ENCODE peak calls at places on chromosomes 11 and 22, in seven cellular contexts. A is colonic mucosa; C is effector memory CD4-positive, alpha-beta T cell; U is CD8-positive, alpha-beta memory T cell; P is aorta; L is heart left ventricle; D is Peyer's patch. J is an unnamed sample.

GRCh38 chr11:12518606-12519385 is 141.4 kb downstream of the PARVA start:
- DNase-seq in U (no peak), C (no peak), P (no peak), A (no peak), D (no peak), L (no peak), J (no peak)

GRCh38 chr11:36088234-36088975 is 144.5 kb downstream of the LDLRAD3 start:
- DNase-seq in D (no peak), L (no peak), C (no peak), A (no peak), U (no peak), P (no peak), J (no peak)

GRCh38 chr11:95218149-95218548 is 12.9 kb downstream of the SESN3 start:
- DNase-seq in L (no peak), U (no peak), D (no peak), A (no peak), P (no peak), C (no peak), J (no peak)

GRCh38 chr11:3156661-3157311 is 8.3 kb downstream of the OSBPL5 start:
- DNase-seq in P (peak; percentile 43), L (peak; percentile 20), A (no peak), D (no peak), C (no peak), U (no peak), J (no peak)

GRCh38 chr11:66685276-66686099 is 7.8 kb upstream of the RBM4B start:
- DNase-seq in C (no peak), D (no peak), A (no peak), L (no peak), U (no peak), P (no peak), J (no peak)

GRCh38 chr11:57469268-57469667 is 8.9 kb downstream of the RTN4RL2 start:
- DNase-seq in D (no peak), C (no peak), A (no peak), P (no peak), L (no peak), U (no peak), J (no peak)

GRCh38 chr11:104873252-104873651 is 25.0 kb downstream of the CASP12 start:
- DNase-seq in C (no peak), U (no peak), L (no peak), D (no peak), A (no peak), P (no peak), J (peak; percentile 28)

GRCh38 chr22:44628856-44629255 is 73.1 kb upstream of the PRR5 start:
- DNase-seq in C (no peak), U (no peak), A (no peak), P (no peak), D (no peak), L (no peak), J (no peak)

GRCh38 chr22:37817705-37818311 is 5.4 kb upstream of the GALR3 start:
- DNase-seq in C (peak; percentile 69), D (peak; percentile 76), A (peak; percentile 89), L (peak; percentile 88), P (peak; percentile 86), U (peak; percentile 78), J (peak; percentile 95)

GRCh38 chr11:116600930-116601329 is 171.9 kb downstream of the BUD13 start:
- DNase-seq in L (no peak), C (no peak), U (no peak), D (no peak), P (no peak), A (no peak), J (no peak)

GRCh38 chr11:27717377-27717776 is 17.1 kb upstream of the BDNF start:
- DNase-seq in L (no peak), U (no peak), D (no peak), P (no peak), C (no peak), A (no peak), J (no peak)

GRCh38 chr11:11987503-11988022 is 20.9 kb downstream of the DKK3 start:
- DNase-seq in L (no peak), C (no peak), A (no peak), D (no peak), U (no peak), P (no peak), J (no peak)

GRCh38 chr11:64124147-64124546 is 41.8 kb downstream of the MACROD1 start:
- DNase-seq in C (no peak), U (no peak), D (no peak), A (no peak), P (no peak), L (no peak), J (no peak)

GRCh38 chr22:36636916-36637315 is 66.6 kb downstream of the CACNG2 start:
- DNase-seq in C (no peak), U (no peak), A (no peak), P (no peak), D (no peak), L (no peak), J (no peak)

GRCh38 chr22:20095521-20095920 is 15.5 kb downstream of the DGCR8 start:
- DNase-seq in P (peak; percentile 6), A (no peak), U (no peak), D (no peak), C (no peak), L (no peak), J (no peak)

GRCh38 chr11:121298770-121299169 is 6.2 kb downstream of the SC5D start:
- DNase-seq in L (no peak), P (no peak), U (no peak), D (no peak), A (no peak), C (no peak), J (no peak)

GRCh38 chr22:20427945-20428417 is 9.6 kb downstream of the SCARF2 start:
- DNase-seq in U (no peak), P (peak; percentile 30), L (no peak), C (no peak), D (no peak), A (no peak), J (peak; percentile 31)

GRCh38 chr22:21009638-21010425 is 5.1 kb upstream of the P2RX6 start:
- DNase-seq in C (no peak), D (no peak), A (peak; percentile 30), U (no peak), P (no peak), L (no peak), J (no peak)

GRCh38 chr22:49785841-49786451 is 41.7 kb downstream of the BRD1 start:
- DNase-seq in A (no peak), U (no peak), D (no peak), C (no peak), P (no peak), L (no peak), J (peak; percentile 43)

GRCh38 chr22:49784987-49785614 is 42.6 kb downstream of the BRD1 start:
- DNase-seq in A (no peak), D (no peak), C (no peak), U (no peak), P (no peak), L (no peak), J (no peak)

GRCh38 chr22:49788492-49788891 is 39.2 kb downstream of the BRD1 start:
- DNase-seq in C (no peak), D (no peak), U (no peak), L (peak; percentile 87), P (peak; percentile 90), A (peak; percentile 46), J (peak; percentile 63)

GRCh38 chr22:49787861-49788260 is 39.8 kb downstream of the BRD1 start:
- DNase-seq in L (no peak), D (no peak), C (no peak), P (no peak), A (no peak), U (no peak), J (peak; percentile 32)

DNA sequence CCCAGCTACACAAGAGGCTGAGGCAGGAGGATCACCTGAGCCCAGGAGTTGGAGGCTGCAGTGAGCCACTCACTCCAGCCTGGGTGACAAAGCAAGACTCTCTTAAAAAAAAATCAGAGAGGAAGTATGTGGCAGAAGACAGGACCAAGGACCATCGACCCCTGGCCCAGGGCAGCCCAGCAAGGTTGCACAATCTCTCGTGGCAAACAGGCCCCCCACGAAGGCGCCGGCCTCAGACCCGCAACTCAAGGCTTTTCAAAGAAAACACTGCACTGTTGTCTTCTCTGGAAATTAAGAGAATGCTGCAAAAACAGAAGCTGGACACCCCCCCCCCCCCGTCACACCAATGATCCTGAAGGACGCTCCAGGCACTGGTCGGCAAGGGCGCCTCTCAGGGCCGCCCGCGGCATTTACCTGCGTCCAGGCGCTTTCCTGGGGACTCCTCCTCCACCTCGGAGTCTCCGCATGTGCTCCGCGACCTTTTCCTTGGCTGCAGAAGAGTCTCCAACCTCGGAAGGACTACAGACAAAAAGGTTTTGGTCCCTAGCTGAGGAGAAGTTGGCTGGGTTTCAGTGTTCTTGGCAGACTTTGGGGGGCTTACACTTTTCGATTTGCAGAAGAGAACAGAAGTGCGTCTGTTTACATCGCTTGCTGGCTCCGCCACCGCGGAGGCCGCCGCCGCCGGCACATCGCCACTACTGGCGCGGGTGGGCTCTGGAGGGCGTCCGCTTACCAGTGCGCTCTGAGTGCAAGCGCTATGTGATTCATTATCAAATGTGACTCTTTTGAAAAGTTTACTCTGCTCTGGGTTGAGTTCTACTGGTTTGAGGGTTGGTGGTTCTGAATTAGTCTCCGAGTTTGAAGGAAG is 40.5 kb downstream of the BRD1 start:
- DNase-seq in D (no peak), A (no peak), U (no peak), L (no peak), C (no peak), P (no peak), J (peak; percentile 53)
- H3K36me3 ChIP-seq in D (no peaks in the 10 kb centered on the region), A (peaks cover 6% of the 10 kb centered on the region), U (peaks cover 18% of the 10 kb centered on the region), L (peaks cover 54% of the 10 kb centered on the region), C (peaks cover 50% of the 10 kb centered on the region), P (peaks cover 5% of the 10 kb centered on the region), J (no peaks in the 10 kb centered on the region)

GRCh38 chr11:1867381-1867780 is 14.5 kb downstream of the LSP1 start:
- DNase-seq in L (peak; percentile 18), U (no peak), A (no peak), C (no peak), P (no peak), D (no peak), J (peak; percentile 33)
- H3K4me1 ChIP-seq in L (peaks cover 32% of the 10 kb centered on the region), U (peaks cover 56% of the 10 kb centered on the region), A (no peaks in the 10 kb centered on the region), C (peaks cover 75% of the 10 kb centered on the region), P (peaks cover 3% of the 10 kb centered on the region), D (peaks cover 10% of the 10 kb centered on the region), J (peaks cover 51% of the 10 kb centered on the region)

DNA sequence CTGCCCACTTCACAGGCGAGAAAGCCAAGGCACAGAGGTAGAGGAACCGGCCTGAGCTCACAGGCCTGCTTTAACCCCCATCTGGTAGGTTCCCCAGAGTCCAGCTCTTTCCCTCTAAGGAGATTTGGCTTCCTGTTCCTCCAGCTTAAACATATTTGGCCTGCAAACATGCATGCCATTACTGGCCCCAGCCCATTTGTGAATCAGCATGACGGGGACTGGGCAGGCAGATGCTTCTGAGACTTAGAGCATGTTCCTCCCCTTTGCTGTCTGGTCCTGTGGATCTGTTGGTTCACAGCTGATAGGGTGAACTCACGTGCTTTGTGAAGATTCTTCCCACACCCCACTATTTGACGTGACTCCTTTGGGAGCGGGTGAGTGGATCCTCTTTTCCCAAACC is 12.6 kb downstream of the CHST1 start:
- DNase-seq in C (no peak), P (peak; percentile 51), L (no peak), A (peak; percentile 7), U (no peak), D (no peak), J (no peak)
- H3K27ac ChIP-seq in C (no peak overlapping the region), P (no peak overlapping the region), L (no peak overlapping the region), A (no peak overlapping the region), U (no peak overlapping the region), D (no peak overlapping the region), J (no peak overlapping the region)

DNA sequence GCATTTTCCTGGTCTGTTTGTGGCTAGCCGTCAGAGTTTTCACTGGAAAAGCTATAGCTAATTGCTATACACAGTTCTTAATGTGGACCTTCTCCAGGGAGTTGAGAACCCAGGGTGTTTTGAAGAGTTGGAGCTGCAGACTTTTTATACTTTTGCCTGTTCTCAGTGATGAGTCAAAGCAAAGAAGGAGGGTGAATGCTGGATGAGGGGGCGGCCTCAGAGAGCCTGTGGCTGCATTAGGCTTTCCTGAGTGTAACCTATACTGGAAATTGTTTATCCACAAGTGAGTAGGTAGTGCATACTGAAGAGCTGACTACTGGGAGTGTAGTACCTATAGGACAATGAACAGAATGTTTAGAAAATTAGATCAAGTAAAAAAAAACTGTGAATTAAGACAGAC is 79.7 kb upstream of the HORMAD2 start:
- DNase-seq in D (no peak), L (no peak), P (no peak), A (no peak), U (no peak), C (no peak), J (no peak)
- H3K36me3 ChIP-seq in D (no peaks in the 10 kb centered on the region), L (peaks cover 63% of the 10 kb centered on the region), P (peaks cover 4% of the 10 kb centered on the region), A (no peaks in the 10 kb centered on the region), U (peaks cover 10% of the 10 kb centered on the region), C (peaks cover 21% of the 10 kb centered on the region), J (peaks cover 55% of the 10 kb centered on the region)

J was measured in left lung.